ENCODE peak calls at places on chromosomes 7 and 10, in nine cellular contexts. S is stomach, G is endothelial cell of umbilical vein, Y is sigmoid colon, W is SK-N-SH, A is K562, O is suprapubic skin, P is GM12891, X is HCT116. U is an unnamed sample.

GRCh38 chr7:129188892-129189660 is 643 bp downstream of the SMO start:
- DNase-seq in S (no peak), G (peak), Y (peak), W (peak), A (no peak), O (no peak), P (no peak), X (no peak), U (peak)

GRCh38 chr7:44283381-44284211 is 41.8 kb downstream of the CAMK2B start:
- DNase-seq in S (no peak), G (no peak), Y (peak), W (peak), A (no peak), O (peak), P (no peak), X (no peak), U (peak)

GRCh38 chr7:50775231-50775630 is 7.5 kb downstream of the GRB10 start:
- DNase-seq in S (no peak), G (no peak), Y (no peak), W (no peak), A (no peak), O (no peak), P (no peak), X (no peak), U (no peak)

GRCh38 chr10:120131183-120131582 is 238.7 kb downstream of the SEC23IP start:
- DNase-seq in S (no peak), G (peak), Y (no peak), W (no peak), A (peak), O (no peak), P (no peak), X (no peak), U (no peak)

GRCh38 chr7:10022957-10023356 is 950.7 kb upstream of the PHF14 start:
- DNase-seq in S (no peak), G (peak), Y (no peak), W (peak), A (no peak), O (no peak), P (no peak), X (peak), U (no peak)

GRCh38 chr7:129066290-129067131 is 11.6 kb upstream of the TNPO3 start:
- DNase-seq in S (no peak), G (peak), Y (no peak), W (no peak), A (peak), O (no peak), P (no peak), X (no peak), U (no peak)

GRCh38 chr7:106592282-106593027 is 68.5 kb downstream of the CCDC71L start:
- DNase-seq in S (peak), G (no peak), Y (no peak), W (no peak), A (no peak), O (no peak), P (no peak), X (no peak), U (no peak)

GRCh38 chr7:134856141-134856540 is 76.7 kb downstream of the CALD1 start:
- DNase-seq in S (no peak), G (peak), Y (no peak), W (peak), A (no peak), O (no peak), P (no peak), X (no peak), U (no peak)

GRCh38 chr7:83394776-83395175 is 232.1 kb upstream of the PCLO start:
- DNase-seq in S (no peak), G (no peak), Y (no peak), W (no peak), A (no peak), O (no peak), P (no peak), X (no peak), U (no peak)

GRCh38 chr7:27551803-27552202 is 110.9 kb downstream of the HIBADH start:
- DNase-seq in S (no peak), G (no peak), Y (no peak), W (no peak), A (no peak), O (no peak), P (no peak), X (no peak), U (no peak)

DNA sequence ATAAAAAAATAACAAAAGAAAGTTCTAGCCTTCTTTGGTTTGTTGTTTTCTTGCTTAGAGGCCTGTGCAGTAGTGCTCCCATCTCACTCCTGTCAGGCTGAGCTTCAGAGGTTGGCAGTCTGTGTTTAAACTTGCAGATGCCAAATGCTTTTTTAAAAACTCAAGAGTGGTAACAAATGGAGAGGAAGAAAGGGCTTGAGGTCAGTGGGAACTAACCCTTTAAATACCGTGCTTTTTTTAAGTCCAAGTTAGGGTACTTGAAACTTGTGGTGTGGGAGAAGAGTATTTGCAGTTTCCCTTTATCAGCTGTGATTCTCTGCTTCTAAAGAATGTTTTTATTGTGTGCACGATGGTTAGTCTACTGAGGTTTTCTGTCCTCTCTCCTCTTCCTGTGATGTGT is 29.4 kb downstream of the ZRANB1 start:
- DNase-seq in S (no peak), G (no peak), Y (no peak), W (no peak), A (no peak), O (no peak), P (no peak), X (no peak), U (no peak)
- TF ChIP-seq POLR2AphosphoS5 in S (no peak), G (no peak), Y (no peak), W (no peak), A (no peak), O (no peak), P (no peak), X (no peak), U (no peak)

GRCh38 chr7:33642312-33642711 is 263.0 kb upstream of the BMPER start:
- DNase-seq in S (no peak), G (no peak), Y (no peak), W (no peak), A (no peak), O (no peak), P (no peak), X (no peak), U (no peak)

GRCh38 chr7:33643497-33643896 is 261.8 kb upstream of the BMPER start:
- DNase-seq in S (no peak), G (no peak), Y (no peak), W (no peak), A (no peak), O (no peak), P (no peak), X (no peak), U (no peak)

GRCh38 chr7:33640732-33641131 is 264.6 kb upstream of the BMPER start:
- DNase-seq in S (no peak), G (no peak), Y (no peak), W (no peak), A (no peak), O (no peak), P (no peak), X (no peak), U (no peak)

GRCh38 chr7:33636359-33636758 is 269.0 kb upstream of the BMPER start:
- DNase-seq in S (no peak), G (no peak), Y (no peak), W (no peak), A (no peak), O (no peak), P (no peak), X (no peak), U (no peak)

GRCh38 chr7:33639552-33640197 is 265.7 kb upstream of the BMPER start:
- DNase-seq in S (no peak), G (no peak), Y (no peak), W (no peak), A (no peak), O (no peak), P (no peak), X (no peak), U (no peak)
- TF ChIP-seq POLR2AphosphoS5 in S (no peak), G (no peak), Y (no peak), W (no peak), A (no peak), O (no peak), P (no peak), X (no peak), U (no peak)

GRCh38 chr7:112420236-112420945 is 29.9 kb upstream of the IFRD1 start:
- DNase-seq in S (no peak), G (no peak), Y (no peak), W (no peak), A (no peak), O (no peak), P (no peak), X (no peak), U (no peak)
- TF ChIP-seq POLR2AphosphoS5 in S (no peak), G (no peak), Y (no peak), W (no peak), A (no peak), O (no peak), P (no peak), X (no peak), U (no peak)

GRCh38 chr10:69573056-69573806 is at the start of gene NEUROG3:
- DNase-seq in S (no peak), G (no peak), Y (no peak), W (peak), A (no peak), O (no peak), P (peak), X (no peak), U (no peak)

GRCh38 chr10:69576334-69577011 is 3.3 kb upstream of the NEUROG3 start:
- DNase-seq in S (no peak), G (no peak), Y (no peak), W (peak), A (no peak), O (no peak), P (no peak), X (no peak), U (no peak)

GRCh38 chr10:69572159-69573055 is 815 bp downstream of the NEUROG3 start:
- DNase-seq in S (no peak), G (no peak), Y (no peak), W (peak), A (no peak), O (no peak), P (no peak), X (no peak), U (no peak)

GRCh38 chr10:69575164-69575722 is 2.0 kb upstream of the NEUROG3 start:
- DNase-seq in S (no peak), G (no peak), Y (no peak), W (no peak), A (no peak), O (no peak), P (no peak), X (no peak), U (no peak)

DNA sequence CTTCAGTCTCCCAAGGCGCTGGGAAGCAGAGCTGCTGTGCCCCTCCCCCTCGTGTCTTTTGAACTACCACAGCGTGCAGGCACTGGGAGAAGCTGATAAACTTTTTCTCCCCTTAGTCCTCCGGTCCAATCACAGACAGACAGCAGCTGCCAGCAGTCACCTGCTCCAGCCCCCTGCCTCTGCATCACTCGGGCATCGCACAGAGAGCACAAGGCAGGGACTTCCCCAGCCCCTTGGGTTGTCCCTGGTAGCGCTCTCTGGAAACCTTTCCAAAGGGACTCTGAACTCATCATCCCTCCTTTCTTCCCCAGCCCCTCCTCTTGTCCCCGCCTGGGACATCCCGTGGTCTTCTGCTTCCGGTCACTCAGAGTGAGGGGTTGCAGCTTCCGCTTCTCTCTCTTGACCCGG is 1.4 kb upstream of the NEUROG3 start:
- DNase-seq in S (no peak), G (no peak), Y (no peak), W (peak), A (no peak), O (no peak), P (no peak), X (no peak), U (no peak)
- TF ChIP-seq POLR2AphosphoS5 in S (no peak), G (no peak), Y (no peak), W (no peak), A (no peak), O (no peak), P (no peak), X (no peak), U (no peak)

GRCh38 chr10:5970066-5970465 is 7.3 kb downstream of the IL15RA start:
- DNase-seq in S (no peak), G (peak), Y (no peak), W (no peak), A (no peak), O (no peak), P (no peak), X (no peak), U (no peak)

GRCh38 chr10:5973069-5973468 is 4.3 kb downstream of the IL15RA start:
- DNase-seq in S (peak), G (no peak), Y (peak), W (no peak), A (no peak), O (no peak), P (no peak), X (no peak), U (no peak)

GRCh38 chr10:5971886-5972285 is 5.5 kb downstream of the IL15RA start:
- DNase-seq in S (no peak), G (no peak), Y (peak), W (no peak), A (no peak), O (no peak), P (no peak), X (no peak), U (no peak)

GRCh38 chr10:5970527-5970926 is 6.8 kb downstream of the IL15RA start:
- DNase-seq in S (no peak), G (no peak), Y (peak), W (no peak), A (no peak), O (peak), P (no peak), X (no peak), U (no peak)

GRCh38 chr10:5971315-5971832 is 6.0 kb downstream of the IL15RA start:
- DNase-seq in S (peak), G (peak), Y (peak), W (no peak), A (peak), O (no peak), P (no peak), X (no peak), U (no peak)
- TF ChIP-seq POLR2AphosphoS5 in S (peak), G (peak), Y (peak), W (no peak), A (no peak), O (peak), P (no peak), X (no peak), U (no peak)

GRCh38 chr7:101138149-101138870 is 11.4 kb downstream of the SERPINE1 start:
- DNase-seq in S (peak), G (peak), Y (peak), W (peak), A (peak), O (peak), P (peak), X (peak), U (no peak)
- TF ChIP-seq POLR2AphosphoS5 in S (peak), G (peak), Y (peak), W (peak), A (peak), O (peak), P (peak), X (peak), U (peak)

DNA sequence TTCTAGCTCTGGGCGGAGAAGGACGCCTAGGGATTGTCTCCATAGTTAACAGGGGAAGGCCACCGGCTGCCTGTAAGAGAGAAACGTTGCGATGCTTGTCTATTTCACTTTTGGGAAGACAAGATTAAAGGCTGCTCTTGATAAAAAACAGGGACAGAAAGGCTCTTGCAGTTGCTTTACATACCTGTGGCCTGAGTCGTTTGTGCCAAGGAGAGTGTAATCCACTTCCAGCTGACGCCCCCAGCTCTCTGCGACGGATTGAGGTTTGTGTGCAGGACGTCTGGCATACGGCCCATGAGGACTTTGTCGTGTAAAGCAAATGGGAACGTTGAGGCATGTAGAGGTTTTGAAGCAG is 1.1 kb downstream of the MAP3K8 start:
- DNase-seq in S (peak), G (no peak), Y (peak), W (no peak), A (no peak), O (no peak), P (no peak), X (no peak), U (peak)
- TF ChIP-seq POLR2AphosphoS5 in S (no peak), G (no peak), Y (no peak), W (no peak), A (no peak), O (no peak), P (peak), X (no peak), U (no peak)

GRCh38 chr7:158740013-158740656 is 35.5 kb upstream of the NCAPG2 start:
- DNase-seq in S (peak), G (peak), Y (peak), W (no peak), A (peak), O (no peak), P (no peak), X (no peak), U (no peak)
- TF ChIP-seq POLR2AphosphoS5 in S (peak), G (peak), Y (peak), W (no peak), A (no peak), O (no peak), P (no peak), X (no peak), U (peak)

DNA sequence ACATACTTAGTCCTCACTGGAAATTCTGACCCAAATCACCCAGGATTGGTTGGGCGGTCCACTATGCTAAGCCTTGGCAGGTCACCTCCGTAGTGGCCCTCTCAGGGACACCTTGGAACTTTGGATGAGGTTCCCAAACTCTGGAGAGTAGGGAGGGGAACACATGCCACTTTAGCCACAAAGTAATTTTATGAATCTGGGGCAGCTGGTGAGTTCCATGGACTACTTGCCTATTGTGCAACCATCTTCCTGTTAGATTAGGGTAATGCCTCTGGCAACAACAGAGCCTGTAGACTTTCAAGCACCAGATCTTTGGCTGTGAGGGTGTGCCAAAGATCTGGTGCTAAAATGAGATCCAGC is 77.7 kb downstream of the ITGB8 start:
- DNase-seq in S (no peak), G (no peak), Y (no peak), W (no peak), A (no peak), O (no peak), P (no peak), X (no peak), U (no peak)
- TF ChIP-seq POLR2AphosphoS5 in S (peak), G (no peak), Y (no peak), W (no peak), A (no peak), O (no peak), P (no peak), X (no peak), U (no peak)

U was measured in spleen.